ENCODE peak calls at places on chromosomes 5 and 9, in ten cellular contexts. W, D, O, G, Y, A, K, L, U and E are unnamed samples.

GRCh38 chr5:77774981-77775772 is 962 bp downstream of the TBCA start:
- DNase-seq in W (no peak), D (no peak), O (no peak), G (no peak), Y (no peak), A (no peak), K (no peak), L (no peak), U (no peak), E (no peak)

GRCh38 chr9:136159851-136160250 is 41.2 kb upstream of the TMEM250 start:
- DNase-seq in W (peak; percentile 50), D (no peak), O (no peak), G (no peak), Y (no peak), A (no peak), K (no peak), L (no peak), U (no peak), E (no peak)

GRCh38 chr9:2181794-2182193 is 166.6 kb downstream of the SMARCA2 start:
- DNase-seq in W (no peak), D (peak; percentile 7), O (no peak), G (peak; percentile 40), Y (no peak), A (peak; percentile 13), K (no peak), L (peak; percentile 11), U (peak; percentile 60), E (no peak)

GRCh38 chr5:40486437-40487270 is 193.1 kb upstream of the PTGER4 start:
- DNase-seq in W (no peak), D (peak; percentile 54), O (no peak), G (no peak), Y (no peak), A (peak; percentile 12), K (peak; percentile 42), L (no peak), U (peak; percentile 73), E (no peak)

GRCh38 chr5:169770109-169770508 is 133.0 kb downstream of the DOCK2 start:
- DNase-seq in W (no peak), D (no peak), O (no peak), G (no peak), Y (no peak), A (no peak), K (no peak), L (no peak), U (no peak), E (no peak)

GRCh38 chr9:131739192-131739961 is 499 bp downstream of the RAPGEF1 start:
- DNase-seq in W (peak; percentile 81), D (no peak), O (no peak), G (peak; percentile 32), Y (peak; percentile 34), A (peak; percentile 63), K (no peak), L (no peak), U (no peak), E (peak; percentile 75)

GRCh38 chr5:134917070-134917831 is 12.3 kb downstream of the PCBD2 start:
- DNase-seq in W (no peak), D (no peak), O (no peak), G (peak; percentile 37), Y (no peak), A (peak; percentile 18), K (no peak), L (no peak), U (peak; percentile 32), E (no peak)

GRCh38 chr9:128136816-128137793 is 9.6 kb upstream of the PTGES2 start:
- DNase-seq in W (peak; percentile 54), D (no peak), O (no peak), G (no peak), Y (no peak), A (no peak), K (no peak), L (no peak), U (no peak), E (peak; percentile 11)

GRCh38 chr9:127162046-127162445 is 39.6 kb upstream of the ANGPTL2 start:
- DNase-seq in W (no peak), D (peak; percentile 42), O (no peak), G (no peak), Y (no peak), A (no peak), K (no peak), L (no peak), U (peak; percentile 9), E (no peak)

GRCh38 chr5:79436224-79436623 is 77.7 kb downstream of the HOMER1 start:
- DNase-seq in W (no peak), D (peak; percentile 5), O (no peak), G (no peak), Y (no peak), A (peak; percentile 8), K (no peak), L (no peak), U (peak; percentile 80), E (no peak)

GRCh38 chr9:107484117-107484723 is 5.3 kb downstream of the KLF4 start:
- DNase-seq in W (no peak), D (peak; percentile 78), O (peak; percentile 64), G (peak; percentile 46), Y (peak; percentile 55), A (peak; percentile 77), K (no peak), L (peak; percentile 35), U (peak; percentile 80), E (no peak)

GRCh38 chr9:130938652-130939404 is at the start of gene FIBCD1:
- DNase-seq in W (no peak), D (no peak), O (no peak), G (peak; percentile 69), Y (no peak), A (peak; percentile 47), K (no peak), L (no peak), U (peak; percentile 52), E (no peak)

GRCh38 chr5:158484968-158485367 is 614.7 kb downstream of the EBF1 start:
- DNase-seq in W (no peak), D (no peak), O (no peak), G (no peak), Y (peak; percentile 53), A (no peak), K (no peak), L (no peak), U (no peak), E (no peak)